ENCODE peak calls at places on chromosome 6, in four cellular contexts. One of them, this sample, is unnamed. For H3K4me1, the result is how much of the 10 kb centered on the place peaks cover.

GRCh38 chr6:163782436-163783003 is 368.0 kb downstream of the QKI start:
- DNase-seq in naive thymus-derived CD4-positive, alpha-beta T cell: no peak
- DNase-seq in IMR-90: no peak
- DNase-seq in uterus: no peak
- DNase-seq in this sample: no peak

GRCh38 chr6:8336406-8336805 is 98.9 kb downstream of the SLC35B3 start:
- DNase-seq in uterus: no peak
- DNase-seq in IMR-90: no peak
- DNase-seq in naive thymus-derived CD4-positive, alpha-beta T cell: no peak
- DNase-seq in this sample: no peak

GRCh38 chr6:165455488-165455887 is 146.1 kb upstream of the C6orf118 start:
- DNase-seq in naive thymus-derived CD4-positive, alpha-beta T cell: no peak
- DNase-seq in uterus: no peak
- DNase-seq in IMR-90: no peak
- DNase-seq in this sample: no peak

GRCh38 chr6:156662025-156662445 is 115.1 kb upstream of the ARID1B start:
- DNase-seq in uterus: no peak
- DNase-seq in naive thymus-derived CD4-positive, alpha-beta T cell: no peak
- DNase-seq in IMR-90: no peak
- DNase-seq in this sample: no peak

GRCh38 chr6:38846844-38847243 is 131.7 kb downstream of the DNAH8 start:
- DNase-seq in uterus: no peak
- DNase-seq in IMR-90: peak
- DNase-seq in naive thymus-derived CD4-positive, alpha-beta T cell: no peak
- DNase-seq in this sample: no peak

GRCh38 chr6:85798934-85799490 is 156.3 kb upstream of the SYNCRIP start:
- DNase-seq in naive thymus-derived CD4-positive, alpha-beta T cell: no peak
- DNase-seq in uterus: no peak
- DNase-seq in IMR-90: no peak
- DNase-seq in this sample: no peak

GRCh38 chr6:35181933-35182612 is 31.7 kb upstream of the SCUBE3 start:
- DNase-seq in IMR-90: peak
- DNase-seq in naive thymus-derived CD4-positive, alpha-beta T cell: no peak
- DNase-seq in uterus: peak
- DNase-seq in this sample: peak

GRCh38 chr6:28081486-28081751 is 1.1 kb downstream of the ZNF165 start:
- DNase-seq in IMR-90: no peak
- DNase-seq in uterus: no peak
- DNase-seq in naive thymus-derived CD4-positive, alpha-beta T cell: no peak
- DNase-seq in this sample: no peak

GRCh38 chr6:129659590-129660345 is 50.2 kb downstream of the ARHGAP18 start:
- DNase-seq in IMR-90: peak
- DNase-seq in naive thymus-derived CD4-positive, alpha-beta T cell: no peak
- DNase-seq in uterus: no peak
- DNase-seq in this sample: no peak

GRCh38 chr6:146912730-146913680 is 291.2 kb upstream of the STXBP5 start:
- DNase-seq in IMR-90: no peak
- DNase-seq in uterus: no peak
- DNase-seq in naive thymus-derived CD4-positive, alpha-beta T cell: no peak
- DNase-seq in this sample: no peak

GRCh38 chr6:131362070-131362469 is 211.0 kb upstream of the ARG1 start:
- DNase-seq in IMR-90: no peak
- DNase-seq in uterus: no peak
- DNase-seq in naive thymus-derived CD4-positive, alpha-beta T cell: no peak
- DNase-seq in this sample: no peak

GRCh38 chr6:39295538-39295937 is 18.7 kb downstream of the KCNK17 start:
- DNase-seq in IMR-90: no peak
- DNase-seq in uterus: no peak
- DNase-seq in naive thymus-derived CD4-positive, alpha-beta T cell: no peak
- DNase-seq in this sample: peak

GRCh38 chr6:138456393-138456775 is 42.9 kb downstream of the NHSL1 start:
- DNase-seq in IMR-90: no peak
- DNase-seq in uterus: no peak
- DNase-seq in naive thymus-derived CD4-positive, alpha-beta T cell: no peak
- DNase-seq in this sample: no peak

GRCh38 chr6:3841711-3842565 is 7.2 kb upstream of the FAM50B start:
- DNase-seq in IMR-90: peak
- DNase-seq in naive thymus-derived CD4-positive, alpha-beta T cell: no peak
- DNase-seq in uterus: no peak
- DNase-seq in this sample: peak

GRCh38 chr6:170480045-170480714 is 72.9 kb downstream of the PSMB1 start:
- DNase-seq in uterus: no peak
- DNase-seq in naive thymus-derived CD4-positive, alpha-beta T cell: no peak
- DNase-seq in IMR-90: peak
- DNase-seq in this sample: no peak

GRCh38 chr6:123598011-123598410 is 38.7 kb downstream of the TRDN start:
- DNase-seq in uterus: no peak
- DNase-seq in IMR-90: no peak
- DNase-seq in naive thymus-derived CD4-positive, alpha-beta T cell: no peak
- DNase-seq in this sample: no peak

GRCh38 chr6:140572129-140572528 is 1197.7 kb upstream of the CITED2 start:
- DNase-seq in naive thymus-derived CD4-positive, alpha-beta T cell: no peak
- DNase-seq in uterus: no peak
- DNase-seq in IMR-90: peak
- DNase-seq in this sample: no peak

GRCh38 chr6:47207261-47207660 is 102.4 kb downstream of the TNFRSF21 start:
- DNase-seq in IMR-90: no peak
- DNase-seq in naive thymus-derived CD4-positive, alpha-beta T cell: no peak
- DNase-seq in uterus: no peak
- DNase-seq in this sample: no peak

GRCh38 chr6:79399499-79399898 is 137.7 kb downstream of the LCA5 start:
- DNase-seq in uterus: no peak
- DNase-seq in IMR-90: no peak
- DNase-seq in naive thymus-derived CD4-positive, alpha-beta T cell: no peak
- DNase-seq in this sample: no peak

GRCh38 chr6:81792826-81793225 is 40.3 kb upstream of the TENT5A start:
- DNase-seq in uterus: no peak
- DNase-seq in IMR-90: no peak
- DNase-seq in naive thymus-derived CD4-positive, alpha-beta T cell: no peak
- DNase-seq in this sample: no peak

GRCh38 chr6:138662474-138662873 is 111.1 kb upstream of the CCDC28A start:
- DNase-seq in uterus: no peak
- DNase-seq in naive thymus-derived CD4-positive, alpha-beta T cell: no peak
- DNase-seq in IMR-90: peak
- DNase-seq in this sample: no peak

GRCh38 chr6:12719017-12719416 is 2.5 kb downstream of the PHACTR1 start:
- DNase-seq in naive thymus-derived CD4-positive, alpha-beta T cell: no peak
- DNase-seq in IMR-90: no peak
- DNase-seq in uterus: no peak
- DNase-seq in this sample: no peak

GRCh38 chr6:33989016-33989854 is 156.7 kb downstream of the GRM4 start:
- DNase-seq in IMR-90: no peak
- DNase-seq in uterus: peak
- DNase-seq in naive thymus-derived CD4-positive, alpha-beta T cell: no peak
- DNase-seq in this sample: no peak

GRCh38 chr6:6707143-6707542 is 118.6 kb downstream of the LY86 start:
- DNase-seq in uterus: no peak
- DNase-seq in naive thymus-derived CD4-positive, alpha-beta T cell: no peak
- DNase-seq in IMR-90: no peak
- DNase-seq in this sample: no peak

GRCh38 chr6:139858444-139858843 is 484.0 kb upstream of the CITED2 start:
- DNase-seq in uterus: no peak
- DNase-seq in naive thymus-derived CD4-positive, alpha-beta T cell: no peak
- DNase-seq in IMR-90: no peak
- DNase-seq in this sample: no peak

GRCh38 chr6:42532038-42532669 is 31.7 kb upstream of the UBR2 start:
- DNase-seq in naive thymus-derived CD4-positive, alpha-beta T cell: peak
- DNase-seq in IMR-90: peak
- DNase-seq in uterus: peak
- DNase-seq in this sample: no peak

GRCh38 chr6:77462359-77463307 is 658 bp downstream of the HTR1B start:
- DNase-seq in naive thymus-derived CD4-positive, alpha-beta T cell: no peak
- DNase-seq in IMR-90: no peak
- DNase-seq in uterus: no peak
- DNase-seq in this sample: no peak

GRCh38 chr6:170125447-170126300 is 165.2 kb downstream of the DLL1 start:
- DNase-seq in uterus: no peak
- DNase-seq in naive thymus-derived CD4-positive, alpha-beta T cell: no peak
- DNase-seq in IMR-90: no peak
- DNase-seq in this sample: no peak

GRCh38 chr6:158818008-158818579 is 1.1 kb downstream of the EZR start:
- DNase-seq in uterus: peak
- DNase-seq in naive thymus-derived CD4-positive, alpha-beta T cell: peak
- DNase-seq in IMR-90: peak
- DNase-seq in this sample: peak

GRCh38 chr6:22239261-22239660 is 57.6 kb downstream of the PRL start:
- DNase-seq in IMR-90: no peak
- DNase-seq in naive thymus-derived CD4-positive, alpha-beta T cell: no peak
- DNase-seq in uterus: no peak
- DNase-seq in this sample: no peak

GRCh38 chr6:40791004-40791403 is 203.8 kb upstream of the LRFN2 start:
- DNase-seq in uterus: no peak
- DNase-seq in naive thymus-derived CD4-positive, alpha-beta T cell: no peak
- DNase-seq in IMR-90: no peak
- DNase-seq in this sample: no peak

GRCh38 chr6:150409576-150410066 is 40.8 kb downstream of the IYD start:
- DNase-seq in IMR-90: no peak
- DNase-seq in naive thymus-derived CD4-positive, alpha-beta T cell: no peak
- DNase-seq in uterus: peak
- DNase-seq in this sample: peak

GRCh38 chr6:129608886-129609540 is 101.0 kb downstream of the ARHGAP18 start:
- DNase-seq in IMR-90: no peak
- DNase-seq in uterus: no peak
- DNase-seq in naive thymus-derived CD4-positive, alpha-beta T cell: no peak
- DNase-seq in this sample: no peak

GRCh38 chr6:126020305-126021050 is 34.1 kb downstream of the TRMT11 start:
- DNase-seq in IMR-90: peak
- DNase-seq in naive thymus-derived CD4-positive, alpha-beta T cell: no peak
- DNase-seq in uterus: no peak
- DNase-seq in this sample: no peak

GRCh38 chr6:113065606-113066005 is 718.5 kb downstream of the RFPL4B start:
- DNase-seq in uterus: no peak
- DNase-seq in IMR-90: peak
- DNase-seq in naive thymus-derived CD4-positive, alpha-beta T cell: no peak
- DNase-seq in this sample: no peak
- H3K27ac ChIP-seq in uterus: no peak
- H3K27ac ChIP-seq in IMR-90: no peak
- H3K27ac ChIP-seq in naive thymus-derived CD4-positive, alpha-beta T cell: no peak
- H3K27ac ChIP-seq in this sample: no peak

GRCh38 chr6:14743126-14743464 is 502.8 kb upstream of the JARID2 start:
- DNase-seq in uterus: no peak
- DNase-seq in naive thymus-derived CD4-positive, alpha-beta T cell: no peak
- DNase-seq in IMR-90: no peak
- DNase-seq in this sample: no peak

GRCh38 chr6:14743465-14744211 is 502.2 kb upstream of the JARID2 start:
- DNase-seq in naive thymus-derived CD4-positive, alpha-beta T cell: no peak
- DNase-seq in uterus: no peak
- DNase-seq in IMR-90: peak
- DNase-seq in this sample: peak

GRCh38 chr6:14744212-14744556 is 501.7 kb upstream of the JARID2 start:
- DNase-seq in IMR-90: no peak
- DNase-seq in naive thymus-derived CD4-positive, alpha-beta T cell: no peak
- DNase-seq in uterus: no peak
- DNase-seq in this sample: no peak

GRCh38 chr6:14742171-14742570 is 503.7 kb upstream of the JARID2 start:
- DNase-seq in naive thymus-derived CD4-positive, alpha-beta T cell: no peak
- DNase-seq in uterus: no peak
- DNase-seq in IMR-90: no peak
- DNase-seq in this sample: no peak

GRCh38 chr6:14742680-14743079 is 503.2 kb upstream of the JARID2 start:
- DNase-seq in IMR-90: no peak
- DNase-seq in naive thymus-derived CD4-positive, alpha-beta T cell: no peak
- DNase-seq in uterus: no peak
- DNase-seq in this sample: no peak
- H3K4me1 ChIP-seq in IMR-90: under half
- H3K4me1 ChIP-seq in naive thymus-derived CD4-positive, alpha-beta T cell: under half
- H3K4me1 ChIP-seq in uterus: under half
- H3K4me1 ChIP-seq in this sample: under half

GRCh38 chr6:167079853-167080297 is 43.0 kb upstream of the CCR6 start:
- DNase-seq in IMR-90: no peak
- DNase-seq in uterus: no peak
- DNase-seq in naive thymus-derived CD4-positive, alpha-beta T cell: no peak
- DNase-seq in this sample: no peak
- H3K27ac ChIP-seq in IMR-90: no peak
- H3K27ac ChIP-seq in uterus: no peak
- H3K27ac ChIP-seq in naive thymus-derived CD4-positive, alpha-beta T cell: no peak
- H3K27ac ChIP-seq in this sample: no peak

GRCh38 chr6:105609375-105609991 is 206.6 kb upstream of the PREP start:
- DNase-seq in naive thymus-derived CD4-positive, alpha-beta T cell: no peak
- DNase-seq in uterus: peak
- DNase-seq in IMR-90: peak
- DNase-seq in this sample: no peak

GRCh38 chr6:105608393-105608705 is 205.5 kb upstream of the PREP start:
- DNase-seq in IMR-90: no peak
- DNase-seq in naive thymus-derived CD4-positive, alpha-beta T cell: no peak
- DNase-seq in uterus: no peak
- DNase-seq in this sample: no peak

GRCh38 chr6:105606871-105607421 is 204.1 kb upstream of the PREP start:
- DNase-seq in IMR-90: no peak
- DNase-seq in uterus: no peak
- DNase-seq in naive thymus-derived CD4-positive, alpha-beta T cell: no peak
- DNase-seq in this sample: no peak

GRCh38 chr6:105608711-105609374 is 206.0 kb upstream of the PREP start:
- DNase-seq in uterus: no peak
- DNase-seq in naive thymus-derived CD4-positive, alpha-beta T cell: no peak
- DNase-seq in IMR-90: peak
- DNase-seq in this sample: no peak

DNA sequence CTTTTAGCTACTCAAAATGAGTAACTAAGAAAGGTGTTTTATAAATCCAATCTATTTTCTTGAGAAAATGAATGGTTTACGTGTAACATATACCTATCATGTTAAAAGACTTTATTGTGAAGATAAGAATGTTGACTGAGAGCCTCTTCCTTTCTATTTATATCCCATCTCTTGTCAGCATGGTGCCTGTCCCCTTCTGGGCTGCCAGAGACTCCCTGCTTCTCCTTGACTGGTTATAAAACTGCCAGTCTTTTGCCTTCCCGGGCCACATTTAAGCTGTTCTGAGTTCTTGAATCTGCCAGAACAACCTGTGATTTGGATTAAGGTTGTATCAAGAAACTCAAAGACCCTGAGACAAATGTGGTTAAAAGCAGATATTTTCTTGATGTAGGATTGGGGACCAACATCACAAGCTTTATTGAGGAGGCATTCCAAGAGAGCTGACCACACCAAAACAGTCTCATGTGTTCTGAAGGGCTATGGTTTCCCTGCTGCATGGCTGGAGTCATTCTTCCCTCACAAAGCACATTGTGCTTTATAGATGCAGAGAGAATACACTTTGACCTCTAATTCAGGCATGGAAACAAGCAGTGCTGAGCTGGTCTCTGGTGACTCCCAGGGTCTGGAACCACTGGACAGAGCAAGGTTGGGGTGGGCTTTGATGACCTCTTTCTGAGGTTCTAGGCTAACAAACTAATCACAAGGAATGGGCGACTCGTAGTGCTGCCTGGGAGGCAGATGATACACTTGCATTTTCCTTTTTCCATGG is 204.9 kb upstream of the PREP start:
- DNase-seq in uterus: no peak
- DNase-seq in naive thymus-derived CD4-positive, alpha-beta T cell: no peak
- DNase-seq in IMR-90: peak
- DNase-seq in this sample: no peak
- H3K4me1 ChIP-seq in uterus: under half
- H3K4me1 ChIP-seq in naive thymus-derived CD4-positive, alpha-beta T cell: under half
- H3K4me1 ChIP-seq in IMR-90: under half
- H3K4me1 ChIP-seq in this sample: under half

This sample was measured in psoas muscle.